ENCODE peak calls at places on chromosomes 3 and 15, in four cellular contexts. G, F, T and D are unnamed samples.

GRCh38 chr15:98503970-98504369 is 144.4 kb upstream of the IGF1R start:
- DNase-seq in G (no peak), F (no peak), T (no peak), D (peak)

GRCh38 chr3:13663781-13664535 is 115.0 kb downstream of the FBLN2 start:
- DNase-seq in G (no peak), F (no peak), T (no peak), D (no peak)

GRCh38 chr3:169754711-169755110 is 10.1 kb downstream of the TERC start:
- DNase-seq in G (no peak), F (no peak), T (no peak), D (no peak)

GRCh38 chr15:49439678-49440375 is 16.8 kb downstream of the FGF7 start:
- DNase-seq in G (no peak), F (peak), T (no peak), D (no peak)

GRCh38 chr3:134697830-134698699 is 47.2 kb upstream of the KY start:
- DNase-seq in G (no peak), F (no peak), T (no peak), D (no peak)

GRCh38 chr3:97388774-97389173 is 375.8 kb upstream of the ARL6 start:
- DNase-seq in G (no peak), F (no peak), T (no peak), D (no peak)

GRCh38 chr15:69032006-69032405 is 17.5 kb downstream of the NOX5 start:
- DNase-seq in G (no peak), F (no peak), T (no peak), D (no peak)

GRCh38 chr3:58484049-58484721 is 7.7 kb upstream of the KCTD6 start:
- DNase-seq in G (no peak), F (no peak), T (no peak), D (no peak)

GRCh38 chr3:43923101-43923979 is 232.6 kb downstream of the ABHD5 start:
- DNase-seq in G (peak), F (no peak), T (no peak), D (no peak)

GRCh38 chr3:30199855-30200254 is 406.5 kb upstream of the TGFBR2 start:
- DNase-seq in G (no peak), F (no peak), T (no peak), D (no peak)

GRCh38 chr3:184551614-184552256 is 9.8 kb upstream of the EPHB3 start:
- DNase-seq in G (no peak), F (no peak), T (no peak), D (no peak)

GRCh38 chr3:31448035-31448881 is 84.5 kb upstream of the STT3B start:
- DNase-seq in G (no peak), F (no peak), T (no peak), D (peak)

GRCh38 chr3:7917443-7918151 is 584.0 kb upstream of the LMCD1 start:
- DNase-seq in G (no peak), F (no peak), T (no peak), D (no peak)

GRCh38 chr15:63497642-63498100 is 6.7 kb upstream of the USP3 start:
- DNase-seq in G (no peak), F (no peak), T (no peak), D (no peak)

GRCh38 chr3:69718832-69719231 is 20.4 kb upstream of the MITF start:
- DNase-seq in G (no peak), F (no peak), T (no peak), D (no peak)

GRCh38 chr3:155744091-155744625 is 713 bp downstream of the PLCH1 start:
- DNase-seq in G (no peak), F (no peak), T (peak), D (peak)

GRCh38 chr15:85168642-85169173 is 187.1 kb downstream of the PDE8A start:
- DNase-seq in G (no peak), F (no peak), T (peak), D (peak)

GRCh38 chr3:196533260-196533681 is 18.1 kb upstream of the SMCO1 start:
- DNase-seq in G (no peak), F (no peak), T (no peak), D (peak)

GRCh38 chr3:61701019-61701418 is 139.6 kb downstream of the PTPRG start:
- DNase-seq in G (no peak), F (no peak), T (no peak), D (no peak)

GRCh38 chr3:43852066-43852465 is 161.3 kb downstream of the ABHD5 start:
- DNase-seq in G (no peak), F (no peak), T (no peak), D (no peak)

GRCh38 chr3:110932515-110933095 is 139.0 kb upstream of the NECTIN3 start:
- DNase-seq in G (no peak), F (no peak), T (no peak), D (no peak)

GRCh38 chr15:45611305-45611704 is 23.5 kb upstream of the SQOR start:
- DNase-seq in G (no peak), F (no peak), T (peak), D (peak)

GRCh38 chr3:18237251-18238005 is 187.7 kb downstream of the SATB1 start:
- DNase-seq in G (no peak), F (peak), T (no peak), D (no peak)

GRCh38 chr3:179196700-179197099 is 48.5 kb downstream of the PIK3CA start:
- DNase-seq in G (no peak), F (no peak), T (no peak), D (no peak)

GRCh38 chr3:80244390-80244789 is 476.6 kb upstream of the ROBO1 start:
- DNase-seq in G (no peak), F (no peak), T (no peak), D (no peak)

GRCh38 chr15:41955807-41956525 is 16.4 kb downstream of the EHD4 start:
- DNase-seq in G (no peak), F (no peak), T (no peak), D (no peak)

GRCh38 chr15:41022487-41023090 is 69.3 kb downstream of the CHAC1 start:
- DNase-seq in G (peak), F (no peak), T (no peak), D (peak)

GRCh38 chr15:80747317-80748053 is 31.7 kb upstream of the CEMIP start:
- DNase-seq in G (no peak), F (no peak), T (no peak), D (peak)

GRCh38 chr3:137709011-137709601 is 55.0 kb upstream of the SOX14 start:
- DNase-seq in G (no peak), F (no peak), T (peak), D (peak)

GRCh38 chr15:65310431-65311137 is 6.1 kb downstream of the RNU5B-1 start:
- DNase-seq in G (no peak), F (no peak), T (no peak), D (peak)